ENCODE peak calls at places on chromosomes 7 and 10, in nine cellular contexts. One of them, this sample, is unnamed.

GRCh38 chr10:96463562-96463961 is 50.2 kb downstream of the TLL2 start:
- DNase-seq in fibroblast of the conjunctiva: no peak
- DNase-seq in smooth muscle cell of the brain vasculature: no peak
- DNase-seq in NCI-H774: no peak
- DNase-seq in GM13976: no peak
- DNase-seq in substantia nigra: no peak
- DNase-seq in ELR: no peak
- DNase-seq in heart left ventricle: no peak
- DNase-seq in iPS DF 19.7: no peak
- DNase-seq in this sample: no peak

GRCh38 chr7:55731931-55732330 is 130.6 kb downstream of the SEPTIN14 start:
- DNase-seq in substantia nigra: no peak
- DNase-seq in GM13976: no peak
- DNase-seq in iPS DF 19.7: no peak
- DNase-seq in smooth muscle cell of the brain vasculature: no peak
- DNase-seq in ELR: no peak
- DNase-seq in heart left ventricle: no peak
- DNase-seq in NCI-H774: no peak
- DNase-seq in fibroblast of the conjunctiva: no peak
- DNase-seq in this sample: no peak

GRCh38 chr7:101093907-101094306 is 8.6 kb downstream of the TRIM56 start:
- DNase-seq in ELR: peak
- DNase-seq in fibroblast of the conjunctiva: no peak
- DNase-seq in substantia nigra: no peak
- DNase-seq in iPS DF 19.7: no peak
- DNase-seq in GM13976: no peak
- DNase-seq in heart left ventricle: no peak
- DNase-seq in smooth muscle cell of the brain vasculature: no peak
- DNase-seq in NCI-H774: no peak
- DNase-seq in this sample: no peak

GRCh38 chr7:81285142-81285871 is 366.5 kb upstream of the SEMA3C start:
- DNase-seq in GM13976: no peak
- DNase-seq in fibroblast of the conjunctiva: no peak
- DNase-seq in NCI-H774: no peak
- DNase-seq in ELR: peak
- DNase-seq in smooth muscle cell of the brain vasculature: peak
- DNase-seq in heart left ventricle: no peak
- DNase-seq in iPS DF 19.7: no peak
- DNase-seq in substantia nigra: no peak
- DNase-seq in this sample: no peak

GRCh38 chr7:32892521-32893224 is 1.1 kb upstream of the KBTBD2 start:
- DNase-seq in ELR: peak
- DNase-seq in iPS DF 19.7: no peak
- DNase-seq in GM13976: peak
- DNase-seq in heart left ventricle: peak
- DNase-seq in fibroblast of the conjunctiva: peak
- DNase-seq in substantia nigra: no peak
- DNase-seq in NCI-H774: peak
- DNase-seq in smooth muscle cell of the brain vasculature: peak
- DNase-seq in this sample: no peak

GRCh38 chr7:8176370-8177081 is 85.4 kb downstream of the ICA1 start:
- DNase-seq in ELR: no peak
- DNase-seq in heart left ventricle: no peak
- DNase-seq in substantia nigra: no peak
- DNase-seq in smooth muscle cell of the brain vasculature: no peak
- DNase-seq in iPS DF 19.7: no peak
- DNase-seq in GM13976: peak
- DNase-seq in NCI-H774: no peak
- DNase-seq in fibroblast of the conjunctiva: no peak
- DNase-seq in this sample: no peak

GRCh38 chr7:90383422-90383821 is 19.8 kb upstream of the CLDN12 start:
- DNase-seq in NCI-H774: no peak
- DNase-seq in heart left ventricle: no peak
- DNase-seq in substantia nigra: no peak
- DNase-seq in smooth muscle cell of the brain vasculature: no peak
- DNase-seq in GM13976: no peak
- DNase-seq in ELR: peak
- DNase-seq in iPS DF 19.7: no peak
- DNase-seq in fibroblast of the conjunctiva: no peak
- DNase-seq in this sample: no peak

GRCh38 chr7:131010714-131011436 is 276.9 kb upstream of the KLF14 start:
- DNase-seq in smooth muscle cell of the brain vasculature: no peak
- DNase-seq in fibroblast of the conjunctiva: no peak
- DNase-seq in heart left ventricle: no peak
- DNase-seq in substantia nigra: no peak
- DNase-seq in ELR: peak
- DNase-seq in NCI-H774: no peak
- DNase-seq in GM13976: peak
- DNase-seq in iPS DF 19.7: no peak
- DNase-seq in this sample: no peak

GRCh38 chr10:89867964-89868363 is 166.6 kb downstream of the KIF20B start:
- DNase-seq in GM13976: no peak
- DNase-seq in iPS DF 19.7: no peak
- DNase-seq in smooth muscle cell of the brain vasculature: no peak
- DNase-seq in heart left ventricle: no peak
- DNase-seq in NCI-H774: no peak
- DNase-seq in fibroblast of the conjunctiva: peak
- DNase-seq in ELR: peak
- DNase-seq in substantia nigra: no peak
- DNase-seq in this sample: no peak

GRCh38 chr10:91768123-91768522 is 30.1 kb upstream of the TNKS2 start:
- DNase-seq in ELR: peak
- DNase-seq in heart left ventricle: no peak
- DNase-seq in NCI-H774: no peak
- DNase-seq in fibroblast of the conjunctiva: no peak
- DNase-seq in smooth muscle cell of the brain vasculature: no peak
- DNase-seq in iPS DF 19.7: no peak
- DNase-seq in GM13976: no peak
- DNase-seq in substantia nigra: no peak
- DNase-seq in this sample: no peak

GRCh38 chr10:28716748-28717147 is 39.4 kb downstream of the BAMBI start:
- DNase-seq in heart left ventricle: no peak
- DNase-seq in smooth muscle cell of the brain vasculature: no peak
- DNase-seq in iPS DF 19.7: no peak
- DNase-seq in NCI-H774: no peak
- DNase-seq in substantia nigra: no peak
- DNase-seq in ELR: no peak
- DNase-seq in fibroblast of the conjunctiva: no peak
- DNase-seq in GM13976: no peak
- DNase-seq in this sample: no peak

GRCh38 chr7:100435401-100436304 is 644 bp downstream of the PPP1R35 start:
- DNase-seq in fibroblast of the conjunctiva: no peak
- DNase-seq in smooth muscle cell of the brain vasculature: no peak
- DNase-seq in NCI-H774: peak
- DNase-seq in GM13976: peak
- DNase-seq in heart left ventricle: peak
- DNase-seq in ELR: peak
- DNase-seq in substantia nigra: no peak
- DNase-seq in iPS DF 19.7: no peak
- DNase-seq in this sample: no peak

GRCh38 chr10:122780391-122780790 is 65.3 kb downstream of the CUZD1 start:
- DNase-seq in smooth muscle cell of the brain vasculature: no peak
- DNase-seq in iPS DF 19.7: peak
- DNase-seq in NCI-H774: no peak
- DNase-seq in fibroblast of the conjunctiva: no peak
- DNase-seq in GM13976: no peak
- DNase-seq in heart left ventricle: no peak
- DNase-seq in ELR: peak
- DNase-seq in substantia nigra: no peak
- DNase-seq in this sample: no peak

GRCh38 chr10:78626471-78626870 is 442.3 kb upstream of the ZMIZ1 start:
- DNase-seq in iPS DF 19.7: no peak
- DNase-seq in smooth muscle cell of the brain vasculature: no peak
- DNase-seq in substantia nigra: no peak
- DNase-seq in fibroblast of the conjunctiva: no peak
- DNase-seq in NCI-H774: no peak
- DNase-seq in GM13976: no peak
- DNase-seq in ELR: no peak
- DNase-seq in heart left ventricle: no peak
- DNase-seq in this sample: no peak

GRCh38 chr10:110764378-110764777 is 107.3 kb upstream of the PDCD4 start:
- DNase-seq in iPS DF 19.7: no peak
- DNase-seq in GM13976: no peak
- DNase-seq in NCI-H774: no peak
- DNase-seq in heart left ventricle: peak
- DNase-seq in smooth muscle cell of the brain vasculature: no peak
- DNase-seq in substantia nigra: no peak
- DNase-seq in ELR: no peak
- DNase-seq in fibroblast of the conjunctiva: no peak
- DNase-seq in this sample: no peak

GRCh38 chr10:24952146-24952700 is at the start of gene PRTFDC1:
- DNase-seq in substantia nigra: peak
- DNase-seq in heart left ventricle: peak
- DNase-seq in NCI-H774: no peak
- DNase-seq in smooth muscle cell of the brain vasculature: no peak
- DNase-seq in ELR: peak
- DNase-seq in GM13976: peak
- DNase-seq in iPS DF 19.7: no peak
- DNase-seq in fibroblast of the conjunctiva: no peak
- DNase-seq in this sample: peak

GRCh38 chr7:158395780-158396214 is 191.8 kb downstream of the PTPRN2 start:
- DNase-seq in heart left ventricle: no peak
- DNase-seq in GM13976: no peak
- DNase-seq in smooth muscle cell of the brain vasculature: no peak
- DNase-seq in NCI-H774: no peak
- DNase-seq in substantia nigra: no peak
- DNase-seq in iPS DF 19.7: no peak
- DNase-seq in fibroblast of the conjunctiva: no peak
- DNase-seq in ELR: no peak
- DNase-seq in this sample: no peak

GRCh38 chr7:133676805-133677370 is 424.0 kb downstream of the EXOC4 start:
- DNase-seq in GM13976: no peak
- DNase-seq in fibroblast of the conjunctiva: no peak
- DNase-seq in smooth muscle cell of the brain vasculature: no peak
- DNase-seq in iPS DF 19.7: no peak
- DNase-seq in NCI-H774: no peak
- DNase-seq in ELR: peak
- DNase-seq in heart left ventricle: no peak
- DNase-seq in substantia nigra: no peak
- DNase-seq in this sample: no peak

GRCh38 chr10:97684866-97685394 is 2.1 kb downstream of the AVPI1 start:
- DNase-seq in substantia nigra: no peak
- DNase-seq in iPS DF 19.7: no peak
- DNase-seq in smooth muscle cell of the brain vasculature: no peak
- DNase-seq in fibroblast of the conjunctiva: no peak
- DNase-seq in NCI-H774: no peak
- DNase-seq in GM13976: no peak
- DNase-seq in heart left ventricle: no peak
- DNase-seq in ELR: no peak
- DNase-seq in this sample: no peak

GRCh38 chr10:104139221-104139620 is 17.2 kb downstream of the SFR1 start:
- DNase-seq in ELR: peak
- DNase-seq in substantia nigra: no peak
- DNase-seq in NCI-H774: no peak
- DNase-seq in heart left ventricle: no peak
- DNase-seq in smooth muscle cell of the brain vasculature: no peak
- DNase-seq in fibroblast of the conjunctiva: no peak
- DNase-seq in iPS DF 19.7: no peak
- DNase-seq in GM13976: no peak
- DNase-seq in this sample: no peak

GRCh38 chr7:12827920-12828319 is 140.5 kb downstream of the ARL4A start:
- DNase-seq in smooth muscle cell of the brain vasculature: no peak
- DNase-seq in fibroblast of the conjunctiva: no peak
- DNase-seq in heart left ventricle: no peak
- DNase-seq in GM13976: no peak
- DNase-seq in iPS DF 19.7: no peak
- DNase-seq in substantia nigra: no peak
- DNase-seq in NCI-H774: no peak
- DNase-seq in ELR: peak
- DNase-seq in this sample: no peak

GRCh38 chr7:44244282-44244681 is 43.5 kb downstream of the YKT6 start:
- DNase-seq in substantia nigra: no peak
- DNase-seq in smooth muscle cell of the brain vasculature: no peak
- DNase-seq in iPS DF 19.7: no peak
- DNase-seq in GM13976: peak
- DNase-seq in fibroblast of the conjunctiva: no peak
- DNase-seq in ELR: peak
- DNase-seq in heart left ventricle: no peak
- DNase-seq in NCI-H774: peak
- DNase-seq in this sample: peak

This sample was measured in GM12891.